ENCODE peak calls at places on chromosomes 7 and 10, in seven cellular contexts. Q is progenitor cell of endocrine pancreas; B is prostate gland; I is thoracic aorta; R is AG10803; O is CD8-positive, alpha-beta T cell; U is fibroblast of pulmonary artery. S is an unnamed sample.

GRCh38 chr7:71752171-71752935 is 620.4 kb downstream of the GALNT17 start:
- DNase-seq in Q (peak), B (no peak), I (no peak), R (peak), O (no peak), U (peak), S (peak)

GRCh38 chr7:74371381-74372059 is 82.2 kb upstream of the GTF2IRD1 start:
- DNase-seq in Q (no peak), B (no peak), I (no peak), R (no peak), O (no peak), U (peak), S (no peak)

GRCh38 chr7:66164356-66164755 is 40.8 kb upstream of the TPST1 start:
- DNase-seq in Q (no peak), B (no peak), I (no peak), R (no peak), O (no peak), U (no peak), S (no peak)

GRCh38 chr10:79162861-79163662 is 94.3 kb downstream of the ZMIZ1 start:
- DNase-seq in Q (no peak), B (no peak), I (no peak), R (peak), O (no peak), U (no peak), S (no peak)

GRCh38 chr10:111756541-111757061 is 427.0 kb downstream of the GPAM start:
- DNase-seq in Q (peak), B (peak), I (no peak), R (peak), O (no peak), U (no peak), S (no peak)

GRCh38 chr10:7671121-7671520 is 4.4 kb upstream of the ITIH5 start:
- DNase-seq in Q (no peak), B (no peak), I (no peak), R (peak), O (no peak), U (no peak), S (no peak)

GRCh38 chr10:13271552-13272163 is 28.2 kb downstream of the PHYH start:
- DNase-seq in Q (peak), B (no peak), I (no peak), R (no peak), O (peak), U (peak), S (peak)

GRCh38 chr10:124562425-124563060 is 100.9 kb downstream of the LHPP start:
- DNase-seq in Q (no peak), B (no peak), I (no peak), R (no peak), O (no peak), U (no peak), S (no peak)

GRCh38 chr7:137025469-137026175 is 157.2 kb downstream of the CHRM2 start:
- DNase-seq in Q (no peak), B (no peak), I (no peak), R (peak), O (no peak), U (peak), S (no peak)

GRCh38 chr10:133346413-133346812 is 760 bp upstream of the PRAP1 start:
- DNase-seq in Q (no peak), B (no peak), I (no peak), R (no peak), O (no peak), U (no peak), S (no peak)

GRCh38 chr10:78300526-78300925 is 266.9 kb downstream of the RPS24 start:
- DNase-seq in Q (no peak), B (no peak), I (no peak), R (no peak), O (no peak), U (no peak), S (no peak)

GRCh38 chr7:4361774-4362173 is 320.3 kb upstream of the FOXK1 start:
- DNase-seq in Q (no peak), B (no peak), I (no peak), R (no peak), O (no peak), U (no peak), S (no peak)

GRCh38 chr7:44707558-44708230 is 41.0 kb upstream of the ZMIZ2 start:
- DNase-seq in Q (no peak), B (no peak), I (no peak), R (no peak), O (no peak), U (no peak), S (no peak)

GRCh38 chr7:79982151-79982770 is 152.4 kb upstream of the GNAI1 start:
- DNase-seq in Q (no peak), B (no peak), I (no peak), R (peak), O (no peak), U (peak), S (peak)

GRCh38 chr7:99514050-99514449 is 9.6 kb downstream of the ZKSCAN5 start:
- DNase-seq in Q (no peak), B (no peak), I (no peak), R (peak), O (no peak), U (peak), S (no peak)

GRCh38 chr7:43038229-43038628 is 74.2 kb upstream of the HECW1 start:
- DNase-seq in Q (no peak), B (no peak), I (no peak), R (peak), O (no peak), U (peak), S (peak)

GRCh38 chr10:29590598-29591415 is 44.0 kb downstream of the SVIL start:
- DNase-seq in Q (no peak), B (no peak), I (no peak), R (peak), O (no peak), U (peak), S (peak)

GRCh38 chr10:14560794-14561765 is 213.6 kb downstream of the FAM107B start:
- DNase-seq in Q (no peak), B (no peak), I (no peak), R (no peak), O (no peak), U (no peak), S (no peak)

GRCh38 chr10:101142533-101143353 is 11.6 kb downstream of the TLX1 start:
- DNase-seq in Q (no peak), B (no peak), I (no peak), R (no peak), O (no peak), U (no peak), S (no peak)

GRCh38 chr7:88224596-88225275 is 4.9 kb upstream of the SRI start:
- DNase-seq in Q (no peak), B (no peak), I (no peak), R (peak), O (no peak), U (peak), S (peak)

GRCh38 chr7:98357751-98358161 is 43.1 kb downstream of the BAIAP2L1 start:
- DNase-seq in Q (no peak), B (no peak), I (no peak), R (peak), O (no peak), U (peak), S (peak)

GRCh38 chr10:64867501-64867962 is 1346.3 kb downstream of the REEP3 start:
- DNase-seq in Q (no peak), B (no peak), I (no peak), R (no peak), O (no peak), U (no peak), S (no peak)

GRCh38 chr7:152382244-152382643 is 53.6 kb downstream of the KMT2C start:
- DNase-seq in Q (no peak), B (no peak), I (no peak), R (no peak), O (no peak), U (no peak), S (no peak)

GRCh38 chr7:98879989-98880337 is 1.6 kb downstream of the TRRAP start:
- DNase-seq in Q (no peak), B (no peak), I (no peak), R (no peak), O (no peak), U (no peak), S (no peak)

GRCh38 chr7:47142169-47142866 is 439.6 kb downstream of the TNS3 start:
- DNase-seq in Q (no peak), B (no peak), I (no peak), R (no peak), O (no peak), U (no peak), S (no peak)

GRCh38 chr10:33799281-33799943 is 464.9 kb upstream of the NRP1 start:
- DNase-seq in Q (no peak), B (peak), I (no peak), R (no peak), O (no peak), U (no peak), S (no peak)

GRCh38 chr7:55488221-55488620 is 84.1 kb downstream of the VOPP1 start:
- DNase-seq in Q (no peak), B (no peak), I (no peak), R (no peak), O (no peak), U (no peak), S (no peak)

GRCh38 chr7:133246558-133246957 is 6.3 kb upstream of the EXOC4 start:
- DNase-seq in Q (no peak), B (no peak), I (no peak), R (no peak), O (no peak), U (no peak), S (no peak)

GRCh38 chr10:100119726-100120125 is 38.1 kb upstream of the CPN1 start:
- DNase-seq in Q (no peak), B (no peak), I (no peak), R (no peak), O (no peak), U (no peak), S (no peak)

GRCh38 chr10:110947061-110947595 is 27.7 kb downstream of the SHOC2 start:
- DNase-seq in Q (no peak), B (no peak), I (no peak), R (peak), O (no peak), U (no peak), S (peak)

GRCh38 chr7:41870017-41870416 is 167.1 kb upstream of the INHBA start:
- DNase-seq in Q (no peak), B (no peak), I (no peak), R (peak), O (no peak), U (peak), S (no peak)

GRCh38 chr7:8133955-8134733 is 127.8 kb downstream of the ICA1 start:
- DNase-seq in Q (no peak), B (no peak), I (no peak), R (no peak), O (no peak), U (no peak), S (no peak)

GRCh38 chr10:127982601-127983000 is 75.7 kb downstream of the PTPRE start:
- DNase-seq in Q (no peak), B (no peak), I (no peak), R (no peak), O (no peak), U (no peak), S (no peak)

GRCh38 chr7:130278892-130279690 is 12.4 kb downstream of the CPA2 start:
- DNase-seq in Q (no peak), B (no peak), I (no peak), R (peak), O (no peak), U (peak), S (peak)

GRCh38 chr10:4006051-4006450 is 221.0 kb upstream of the KLF6 start:
- DNase-seq in Q (no peak), B (no peak), I (no peak), R (no peak), O (no peak), U (no peak), S (no peak)

GRCh38 chr7:113774182-113774807 is 144.5 kb downstream of the PPP1R3A start:
- DNase-seq in Q (no peak), B (no peak), I (no peak), R (peak), O (no peak), U (peak), S (peak)

DNA sequence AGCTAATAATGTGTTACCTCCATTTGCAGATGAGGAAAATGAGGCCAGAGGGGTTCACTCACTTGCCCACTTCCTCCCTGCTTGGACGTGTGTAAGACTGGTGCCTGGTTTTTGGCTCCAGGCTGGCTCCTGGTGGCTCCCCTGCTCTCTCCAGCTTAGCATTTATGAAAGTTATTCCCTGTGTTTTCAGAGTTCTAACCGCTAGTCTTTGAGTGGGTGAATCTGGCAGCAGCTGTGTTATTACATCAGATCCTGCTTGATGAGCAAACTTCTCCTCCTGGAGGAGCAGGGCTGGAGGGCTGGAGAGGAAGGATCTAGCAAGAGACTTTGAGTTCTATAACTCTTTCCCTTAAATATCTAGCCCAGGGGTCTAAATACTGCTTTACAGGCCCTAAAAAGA is 80.9 kb upstream of the AGBL3 start:
- DNase-seq in Q (no peak), B (no peak), I (peak), R (peak), O (no peak), U (peak), S (peak)
- TF ChIP-seq CTCF in Q (no peak), B (no peak), I (peak), R (peak), O (no peak), U (peak), S (peak)

GRCh38 chr10:12130237-12130872 is 878 bp downstream of the SEC61A2 start:
- DNase-seq in Q (no peak), B (no peak), I (no peak), R (peak), O (no peak), U (peak), S (peak)

GRCh38 chr10:12129222-12130111 is at the start of gene SEC61A2:
- DNase-seq in Q (peak), B (peak), I (peak), R (peak), O (peak), U (peak), S (peak)
- TF ChIP-seq CTCF in Q (no peak), B (no peak), I (no peak), R (no peak), O (no peak), U (no peak), S (no peak)

DNA sequence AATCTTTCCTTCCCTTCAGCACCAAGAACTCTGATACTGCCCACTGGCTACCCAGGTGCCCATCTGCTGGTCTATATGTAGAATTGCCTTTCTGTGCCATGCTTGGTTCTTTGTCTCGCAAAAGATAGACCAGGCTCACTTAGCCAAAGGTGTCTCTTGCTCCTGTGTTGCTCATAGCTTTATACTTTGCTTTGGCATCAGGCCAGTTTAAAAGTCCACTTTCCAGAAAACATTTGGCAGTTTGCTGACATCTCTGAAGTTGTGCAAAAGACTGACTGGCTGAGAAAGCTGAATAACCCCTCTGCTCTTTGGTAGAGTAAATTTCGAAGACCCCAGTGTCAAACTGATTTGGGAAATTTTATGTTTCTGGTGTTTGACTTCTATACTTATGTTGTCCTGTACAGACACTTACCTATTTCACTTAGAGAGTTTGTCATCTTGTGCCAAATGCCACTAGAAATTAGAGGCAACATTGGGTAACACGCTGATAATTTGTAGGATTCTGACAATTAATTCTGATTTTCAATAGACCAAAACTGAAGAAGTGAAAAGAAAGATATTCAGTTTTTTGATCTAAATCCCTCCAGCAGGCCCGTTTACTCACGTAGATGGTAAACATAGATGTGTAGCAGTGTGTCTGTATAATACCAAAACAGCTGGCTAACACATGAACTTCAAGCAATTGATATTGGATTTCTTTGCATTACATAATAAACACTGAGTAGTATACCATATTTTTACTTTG is 91.1 kb downstream of the CPED1 start:
- DNase-seq in Q (no peak), B (no peak), I (no peak), R (peak), O (no peak), U (peak), S (peak)
- TF ChIP-seq CTCF in Q (peak), B (no peak), I (no peak), R (peak), O (no peak), U (peak), S (peak)

DNA sequence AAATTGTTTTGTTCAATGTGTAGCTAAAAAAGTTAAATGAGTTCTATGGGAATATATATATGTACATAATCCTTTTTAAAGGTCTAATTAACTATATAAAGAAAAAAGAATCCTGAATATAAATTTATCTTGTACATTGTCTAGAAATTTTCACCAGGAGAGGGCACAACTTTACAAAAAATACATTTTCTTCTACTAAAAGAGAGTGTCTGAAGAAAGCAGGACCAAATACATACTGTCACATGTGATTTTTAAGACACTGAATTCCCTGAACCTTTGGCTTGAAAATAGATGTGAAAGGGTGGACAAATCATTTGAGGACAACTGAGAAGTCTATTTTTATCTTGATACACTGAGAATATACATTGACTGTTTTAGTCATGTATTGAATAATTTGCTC is 204.3 kb downstream of the DGKB start:
- DNase-seq in Q (no peak), B (no peak), I (no peak), R (no peak), O (no peak), U (peak), S (no peak)
- TF ChIP-seq CTCF in Q (no peak), B (no peak), I (no peak), R (peak), O (no peak), U (peak), S (no peak)

GRCh38 chr7:33917661-33918060 is 12.3 kb downstream of the BMPER start:
- DNase-seq in Q (no peak), B (no peak), I (no peak), R (no peak), O (no peak), U (no peak), S (no peak)

GRCh38 chr7:33918401-33919120 is 13.2 kb downstream of the BMPER start:
- DNase-seq in Q (no peak), B (no peak), I (no peak), R (no peak), O (no peak), U (no peak), S (no peak)

GRCh38 chr7:33921216-33921938 is 16.0 kb downstream of the BMPER start:
- DNase-seq in Q (no peak), B (no peak), I (no peak), R (peak), O (no peak), U (no peak), S (no peak)

GRCh38 chr7:33910756-33911155 is 5.4 kb downstream of the BMPER start:
- DNase-seq in Q (no peak), B (no peak), I (no peak), R (no peak), O (no peak), U (no peak), S (no peak)

DNA sequence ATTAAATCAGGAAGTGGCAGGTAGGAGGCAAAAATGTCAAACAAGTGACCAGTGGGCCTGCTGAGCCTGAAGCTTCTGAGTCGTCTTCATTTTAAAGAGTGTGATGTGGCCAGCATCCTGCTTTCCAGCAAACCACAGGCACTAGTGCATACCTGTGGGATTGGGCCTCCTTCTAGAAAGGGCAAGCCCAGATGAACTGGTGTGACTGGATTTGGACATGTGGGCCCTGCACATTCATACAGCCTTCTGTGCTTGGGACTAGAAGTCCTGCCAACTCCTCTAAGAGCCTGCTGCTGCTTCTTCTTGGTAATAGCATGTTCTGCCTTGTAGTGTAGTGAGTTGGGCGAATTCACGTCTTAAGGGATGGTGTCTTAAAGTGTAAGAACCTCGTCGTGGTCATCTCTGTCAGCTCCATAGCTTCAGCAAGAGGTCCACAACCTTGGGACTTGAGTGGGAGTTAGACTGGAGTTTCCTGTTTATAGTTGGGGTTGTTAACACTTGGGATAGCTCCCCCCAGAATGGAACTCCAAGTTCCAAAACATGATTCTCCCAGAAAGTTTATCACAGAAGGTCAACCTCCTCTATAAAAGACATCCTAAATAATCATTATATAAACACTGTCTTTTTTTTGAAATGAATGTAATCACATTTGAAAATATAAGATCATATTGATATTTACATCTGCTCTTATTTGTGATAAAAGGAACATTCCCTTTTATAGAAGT is 11.2 kb downstream of the BMPER start:
- DNase-seq in Q (no peak), B (peak), I (no peak), R (peak), O (no peak), U (no peak), S (no peak)
- TF ChIP-seq CTCF in Q (no peak), B (no peak), I (no peak), R (no peak), O (no peak), U (no peak), S (no peak)

DNA sequence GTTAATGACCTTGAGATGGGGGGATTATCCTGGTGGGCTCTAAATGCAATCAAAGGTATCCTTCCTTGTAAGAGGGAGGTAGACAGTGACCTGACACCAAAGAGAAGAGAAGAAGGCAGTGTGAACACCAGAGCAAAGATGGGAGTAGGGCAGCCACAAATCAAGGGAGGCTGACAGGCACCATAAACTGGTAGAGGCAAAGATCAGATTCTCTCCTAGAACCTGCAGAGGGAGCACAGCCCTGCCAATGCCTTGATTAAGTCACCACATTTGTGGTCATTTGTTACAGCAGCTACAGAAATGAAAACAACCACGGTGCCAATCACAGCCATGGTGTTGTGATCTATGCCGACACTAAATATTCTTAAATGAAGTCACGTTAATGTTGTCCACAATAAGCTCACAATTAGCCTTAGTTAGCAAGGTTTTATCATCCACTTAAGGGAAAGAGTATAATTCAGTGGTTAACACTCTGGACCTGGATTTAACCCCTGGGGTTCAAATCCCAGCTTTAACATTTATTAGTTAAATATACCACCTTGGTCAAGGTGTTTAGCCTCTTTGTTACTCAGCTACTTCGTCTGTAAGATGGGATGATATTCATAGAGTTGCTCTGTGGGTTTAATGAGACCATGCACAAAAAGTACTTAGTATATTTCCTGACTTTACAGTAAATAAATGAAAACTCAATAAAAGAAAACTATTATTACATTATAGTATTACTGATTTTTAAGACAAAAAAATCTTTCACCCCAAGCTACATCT is 70.8 kb downstream of the SGMS1 start:
- DNase-seq in Q (no peak), B (no peak), I (no peak), R (peak), O (peak), U (peak), S (peak)
- TF ChIP-seq CTCF in Q (no peak), B (no peak), I (peak), R (peak), O (no peak), U (peak), S (peak)